ENCODE peak calls at places on chromosome 19, in four cellular contexts. A is A549, E is K562, P is GM12878. O is an unnamed sample.

GRCh38 chr19:47729799-47730520 is 15.4 kb upstream of the NOP53 start:
- DNase-seq in A (peak), E (peak), P (no peak), O (peak)

GRCh38 chr19:3982701-3983541 is 2.3 kb downstream of the EEF2 start:
- DNase-seq in A (no peak), E (peak), P (no peak), O (no peak)

GRCh38 chr19:45643927-45644771 is 5.0 kb upstream of the EML2 start:
- DNase-seq in A (no peak), E (no peak), P (no peak), O (no peak)

GRCh38 chr19:38319421-38320258 is at the start of gene KCNK6:
- DNase-seq in A (peak), E (no peak), P (no peak), O (peak)

GRCh38 chr19:33219261-33219812 is 6.3 kb downstream of the SLC7A10 start:
- DNase-seq in A (no peak), E (no peak), P (no peak), O (peak)

GRCh38 chr19:49952906-49953305 is 8.1 kb downstream of the SIGLEC11 start:
- DNase-seq in A (no peak), E (no peak), P (no peak), O (no peak)

GRCh38 chr19:31015778-31016177 is 333.5 kb downstream of the TSHZ3 start:
- DNase-seq in A (no peak), E (no peak), P (no peak), O (no peak)

GRCh38 chr19:11659612-11660011 is 62.3 kb downstream of the ZNF627 start:
- DNase-seq in A (no peak), E (peak), P (no peak), O (no peak)

GRCh38 chr19:43847884-43848283 is 20.8 kb downstream of the ZNF283 start:
- DNase-seq in A (no peak), E (no peak), P (no peak), O (no peak)

GRCh38 chr19:2278504-2279158 is 3.3 kb downstream of the PEAK3 start:
- DNase-seq in A (no peak), E (no peak), P (no peak), O (peak)
- TF ChIP-seq ESRRA in A (no peak), E (no peak), P (no peak), O (no peak)

DNA sequence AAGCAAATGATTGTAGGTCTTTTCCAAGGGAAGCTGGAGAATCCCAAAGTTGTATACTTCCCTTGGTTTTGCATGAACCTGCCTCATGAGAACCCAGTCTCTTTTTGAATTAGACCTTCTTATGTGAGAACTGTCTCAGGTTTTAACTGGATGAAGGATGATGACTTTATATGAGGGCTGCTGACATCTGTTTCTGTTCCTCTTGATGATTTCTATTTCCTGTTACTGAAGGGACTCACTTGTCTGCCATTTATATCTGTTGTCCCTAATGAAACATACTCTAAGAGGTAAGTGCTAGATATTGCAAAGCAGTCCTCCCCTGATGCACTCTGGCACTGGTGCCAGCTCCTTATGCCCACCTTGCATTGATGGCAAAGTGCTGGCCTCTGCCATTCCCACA is 33.6 kb downstream of the ERICH4 start:
- DNase-seq in A (no peak), E (no peak), P (no peak), O (no peak)
- TF ChIP-seq ESRRA in A (no peak), E (no peak), P (no peak), O (no peak)

GRCh38 chr19:17054746-17055145 is 20.5 kb downstream of the HAUS8 start:
- DNase-seq in A (no peak), E (no peak), P (no peak), O (no peak)

GRCh38 chr19:17049711-17050280 is 23.2 kb upstream of the CPAMD8 start:
- DNase-seq in A (no peak), E (no peak), P (no peak), O (no peak)

GRCh38 chr19:17055636-17056035 is 19.6 kb downstream of the HAUS8 start:
- DNase-seq in A (no peak), E (no peak), P (no peak), O (no peak)

GRCh38 chr19:17048885-17049453 is 22.4 kb upstream of the CPAMD8 start:
- DNase-seq in A (no peak), E (no peak), P (no peak), O (no peak)

DNA sequence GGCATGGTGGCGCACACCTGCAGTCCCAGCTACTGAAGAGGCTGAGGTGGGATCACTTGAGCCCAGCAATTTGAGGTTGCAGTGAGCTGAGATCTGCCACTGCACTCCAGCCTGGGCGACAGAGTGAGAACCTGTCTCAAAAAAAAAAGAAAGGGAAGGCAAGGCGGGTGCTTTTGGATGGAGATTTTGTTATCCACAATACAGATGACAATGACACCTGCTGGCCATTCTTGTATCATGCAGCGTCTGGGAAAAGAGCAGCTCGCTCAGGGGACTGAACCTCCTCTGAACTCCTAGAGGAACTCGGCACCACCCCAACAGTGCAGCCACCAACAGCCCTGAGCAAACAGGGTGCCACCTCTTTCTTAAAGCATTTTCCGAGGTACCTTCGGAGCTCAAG is 22.8 kb downstream of the HAUS8 start:
- DNase-seq in A (no peak), E (peak), P (no peak), O (peak)
- TF ChIP-seq ESRRA in A (no peak), E (no peak), P (no peak), O (no peak)

DNA sequence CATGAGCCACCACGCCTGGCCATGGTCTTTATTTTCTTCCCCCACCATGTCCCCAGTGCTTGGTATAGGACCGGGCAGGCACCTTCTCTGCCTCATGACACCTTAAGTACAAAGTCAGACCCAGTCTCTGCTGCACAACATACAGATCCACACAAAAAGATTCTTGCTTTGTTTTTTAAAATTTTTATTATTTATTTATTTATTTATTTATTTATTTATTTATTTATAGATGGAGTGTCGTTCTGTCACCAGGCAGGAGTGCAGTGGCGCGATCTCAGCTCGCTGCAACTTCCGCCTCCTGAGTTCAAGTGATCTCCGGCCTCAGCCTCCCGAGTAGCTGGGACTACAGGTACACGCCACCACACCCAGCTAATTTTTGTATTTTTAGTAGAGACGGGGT is 2.5 kb upstream of the NFIX start:
- DNase-seq in A (no peak), E (no peak), P (no peak), O (no peak)
- TF ChIP-seq ESRRA in A (no peak), E (no peak), P (no peak), O (no peak)

GRCh38 chr19:35742121-35742724 is at the start of gene IGFLR1:
- DNase-seq in A (no peak), E (no peak), P (peak), O (no peak)
- TF ChIP-seq ESRRA in A (no peak), E (no peak), P (no peak), O (no peak)

DNA sequence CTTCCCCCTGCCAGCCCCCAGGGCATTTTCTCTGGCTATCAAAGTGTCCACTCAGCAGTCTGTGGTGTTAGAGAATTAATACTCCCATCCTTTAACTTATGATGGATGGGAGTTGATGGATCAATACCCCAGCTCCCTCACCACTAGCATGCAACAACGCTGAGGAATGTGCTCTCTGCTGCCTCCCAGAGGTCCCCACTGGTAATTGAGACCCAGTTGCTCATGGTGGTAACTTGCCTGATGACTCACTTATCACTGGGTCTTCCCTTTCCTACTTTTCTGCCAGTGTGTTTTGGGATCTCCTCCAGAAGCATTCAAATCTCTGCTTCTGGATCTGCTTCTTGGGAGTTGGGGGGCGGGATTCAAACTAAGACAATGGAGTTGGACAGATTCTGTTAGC is 20.3 kb upstream of the CACNA1A start:
- DNase-seq in A (no peak), E (peak), P (no peak), O (peak)
- TF ChIP-seq ESRRA in A (no peak), E (no peak), P (no peak), O (no peak)